ENCODE peak calls at places on chromosomes 3 and 15, in seven cellular contexts. One of them, this sample, is unnamed.
A peak's percentile ranks its signal among the peaks of the same experiment; 100 is the strongest.

GRCh38 chr15:69443032-69443611 is 9.5 kb upstream of the RPLP1 start:
- DNase-seq in tibial artery: no peak
- DNase-seq in foreskin fibroblast: no peak
- DNase-seq in stomach: no peak
- DNase-seq in osteocyte: no peak
- DNase-seq in brain microvascular endothelial cell: no peak
- DNase-seq in lower leg skin: no peak
- DNase-seq in this sample: no peak

GRCh38 chr3:119913021-119913420 is 131.1 kb downstream of the NR1I2 start:
- DNase-seq in brain microvascular endothelial cell: no peak
- DNase-seq in osteocyte: no peak
- DNase-seq in lower leg skin: no peak
- DNase-seq in tibial artery: no peak
- DNase-seq in stomach: no peak
- DNase-seq in foreskin fibroblast: no peak
- DNase-seq in this sample: no peak

GRCh38 chr3:122074621-122075265 is 19.6 kb downstream of the CD86 start:
- DNase-seq in brain microvascular endothelial cell: no peak
- DNase-seq in tibial artery: peak; percentile 44
- DNase-seq in foreskin fibroblast: no peak
- DNase-seq in osteocyte: no peak
- DNase-seq in lower leg skin: no peak
- DNase-seq in stomach: no peak
- DNase-seq in this sample: no peak

GRCh38 chr15:71792521-71792920 is 17.8 kb upstream of the NR2E3 start:
- DNase-seq in brain microvascular endothelial cell: peak; percentile 42
- DNase-seq in osteocyte: no peak
- DNase-seq in stomach: no peak
- DNase-seq in tibial artery: no peak
- DNase-seq in foreskin fibroblast: peak; percentile 82
- DNase-seq in lower leg skin: no peak
- DNase-seq in this sample: no peak

GRCh38 chr3:128784228-128784627 is 58.2 kb downstream of the RAB7A start:
- DNase-seq in foreskin fibroblast: no peak
- DNase-seq in stomach: no peak
- DNase-seq in brain microvascular endothelial cell: no peak
- DNase-seq in osteocyte: no peak
- DNase-seq in tibial artery: no peak
- DNase-seq in lower leg skin: no peak
- DNase-seq in this sample: no peak

GRCh38 chr3:140599496-140599895 is 78.4 kb upstream of the TRIM42 start:
- DNase-seq in tibial artery: no peak
- DNase-seq in lower leg skin: no peak
- DNase-seq in osteocyte: no peak
- DNase-seq in stomach: no peak
- DNase-seq in brain microvascular endothelial cell: no peak
- DNase-seq in foreskin fibroblast: no peak
- DNase-seq in this sample: no peak

GRCh38 chr3:128217702-128218475 is 64.6 kb downstream of the EEFSEC start:
- DNase-seq in osteocyte: no peak
- DNase-seq in tibial artery: no peak
- DNase-seq in brain microvascular endothelial cell: no peak
- DNase-seq in lower leg skin: no peak
- DNase-seq in foreskin fibroblast: no peak
- DNase-seq in stomach: no peak
- DNase-seq in this sample: no peak

GRCh38 chr15:48537277-48538113 is 108.0 kb downstream of the FBN1 start:
- DNase-seq in stomach: no peak
- DNase-seq in lower leg skin: no peak
- DNase-seq in tibial artery: no peak
- DNase-seq in foreskin fibroblast: peak; percentile 67
- DNase-seq in osteocyte: no peak
- DNase-seq in brain microvascular endothelial cell: no peak
- DNase-seq in this sample: no peak

GRCh38 chr3:192899540-192899982 is 18.1 kb downstream of the MB21D2 start:
- DNase-seq in osteocyte: no peak
- DNase-seq in lower leg skin: no peak
- DNase-seq in foreskin fibroblast: peak; percentile 90
- DNase-seq in brain microvascular endothelial cell: peak; percentile 68
- DNase-seq in stomach: no peak
- DNase-seq in tibial artery: no peak
- DNase-seq in this sample: no peak

GRCh38 chr15:59410448-59410896 is 27.5 kb upstream of the FAM81A start:
- DNase-seq in tibial artery: no peak
- DNase-seq in osteocyte: no peak
- DNase-seq in foreskin fibroblast: no peak
- DNase-seq in stomach: peak; percentile 51
- DNase-seq in brain microvascular endothelial cell: no peak
- DNase-seq in lower leg skin: no peak
- DNase-seq in this sample: no peak

GRCh38 chr15:95345867-95346266 is 984.6 kb upstream of the NR2F2 start:
- DNase-seq in tibial artery: no peak
- DNase-seq in brain microvascular endothelial cell: no peak
- DNase-seq in stomach: no peak
- DNase-seq in lower leg skin: no peak
- DNase-seq in foreskin fibroblast: no peak
- DNase-seq in osteocyte: no peak
- DNase-seq in this sample: no peak

GRCh38 chr3:157865449-157865862 is 240.8 kb downstream of the SHOX2 start:
- DNase-seq in stomach: no peak
- DNase-seq in brain microvascular endothelial cell: no peak
- DNase-seq in tibial artery: no peak
- DNase-seq in foreskin fibroblast: no peak
- DNase-seq in osteocyte: no peak
- DNase-seq in lower leg skin: no peak
- DNase-seq in this sample: no peak

GRCh38 chr15:32721594-32721993 is 3.8 kb downstream of the GREM1 start:
- DNase-seq in tibial artery: no peak
- DNase-seq in stomach: no peak
- DNase-seq in lower leg skin: no peak
- DNase-seq in foreskin fibroblast: no peak
- DNase-seq in osteocyte: no peak
- DNase-seq in brain microvascular endothelial cell: no peak
- DNase-seq in this sample: no peak

GRCh38 chr3:157999246-157999645 is 107.0 kb downstream of the SHOX2 start:
- DNase-seq in stomach: no peak
- DNase-seq in tibial artery: no peak
- DNase-seq in osteocyte: no peak
- DNase-seq in brain microvascular endothelial cell: no peak
- DNase-seq in lower leg skin: no peak
- DNase-seq in foreskin fibroblast: no peak
- DNase-seq in this sample: no peak

GRCh38 chr3:179421500-179421899 is 29.8 kb downstream of the GNB4 start:
- DNase-seq in osteocyte: no peak
- DNase-seq in brain microvascular endothelial cell: peak; percentile 22
- DNase-seq in lower leg skin: no peak
- DNase-seq in tibial artery: peak; percentile 43
- DNase-seq in stomach: no peak
- DNase-seq in foreskin fibroblast: peak; percentile 16
- DNase-seq in this sample: no peak

GRCh38 chr3:178223876-178224275 is 312.4 kb upstream of the KCNMB2 start:
- DNase-seq in stomach: no peak
- DNase-seq in tibial artery: no peak
- DNase-seq in foreskin fibroblast: no peak
- DNase-seq in brain microvascular endothelial cell: peak; percentile 31
- DNase-seq in osteocyte: no peak
- DNase-seq in lower leg skin: no peak
- DNase-seq in this sample: no peak

GRCh38 chr15:90930861-90931629 is 1.3 kb downstream of the HDDC3 start:
- DNase-seq in stomach: no peak
- DNase-seq in brain microvascular endothelial cell: no peak
- DNase-seq in osteocyte: no peak
- DNase-seq in foreskin fibroblast: no peak
- DNase-seq in lower leg skin: no peak
- DNase-seq in tibial artery: no peak
- DNase-seq in this sample: no peak

GRCh38 chr3:12813967-12814366 is 17.5 kb downstream of the CAND2 start:
- DNase-seq in tibial artery: no peak
- DNase-seq in osteocyte: no peak
- DNase-seq in stomach: no peak
- DNase-seq in brain microvascular endothelial cell: no peak
- DNase-seq in lower leg skin: no peak
- DNase-seq in foreskin fibroblast: no peak
- DNase-seq in this sample: no peak

GRCh38 chr15:98786706-98787105 is 138.4 kb downstream of the IGF1R start:
- DNase-seq in stomach: no peak
- DNase-seq in tibial artery: no peak
- DNase-seq in brain microvascular endothelial cell: no peak
- DNase-seq in foreskin fibroblast: no peak
- DNase-seq in osteocyte: no peak
- DNase-seq in lower leg skin: no peak
- DNase-seq in this sample: no peak

GRCh38 chr15:69524296-69524695 is 71.7 kb downstream of the RPLP1 start:
- DNase-seq in foreskin fibroblast: no peak
- DNase-seq in osteocyte: no peak
- DNase-seq in stomach: peak; percentile 29
- DNase-seq in tibial artery: no peak
- DNase-seq in brain microvascular endothelial cell: no peak
- DNase-seq in lower leg skin: peak; percentile 58
- DNase-seq in this sample: no peak

GRCh38 chr3:13007251-13007941 is 65.8 kb downstream of the IQSEC1 start:
- DNase-seq in foreskin fibroblast: no peak
- DNase-seq in brain microvascular endothelial cell: no peak
- DNase-seq in tibial artery: no peak
- DNase-seq in lower leg skin: no peak
- DNase-seq in osteocyte: no peak
- DNase-seq in stomach: no peak
- DNase-seq in this sample: no peak

GRCh38 chr3:110708166-110708565 is 363.4 kb upstream of the NECTIN3 start:
- DNase-seq in osteocyte: no peak
- DNase-seq in foreskin fibroblast: no peak
- DNase-seq in tibial artery: no peak
- DNase-seq in stomach: no peak
- DNase-seq in lower leg skin: no peak
- DNase-seq in brain microvascular endothelial cell: no peak
- DNase-seq in this sample: no peak

GRCh38 chr15:42800731-42801474 is 64.0 kb upstream of the CDAN1 start:
- DNase-seq in foreskin fibroblast: no peak
- DNase-seq in stomach: no peak
- DNase-seq in osteocyte: no peak
- DNase-seq in tibial artery: no peak
- DNase-seq in lower leg skin: no peak
- DNase-seq in brain microvascular endothelial cell: no peak
- DNase-seq in this sample: no peak
- TF ChIP-seq CTCF in foreskin fibroblast: no peak
- TF ChIP-seq CTCF in stomach: no peak
- TF ChIP-seq CTCF in osteocyte: no peak
- TF ChIP-seq CTCF in tibial artery: no peak
- TF ChIP-seq CTCF in lower leg skin: no peak
- TF ChIP-seq CTCF in brain microvascular endothelial cell: peak; percentile 42
- TF ChIP-seq CTCF in this sample: peak; percentile 27

GRCh38 chr3:43072361-43072760 is 33.5 kb downstream of the POMGNT2 start:
- DNase-seq in lower leg skin: peak; percentile 18
- DNase-seq in brain microvascular endothelial cell: no peak
- DNase-seq in tibial artery: no peak
- DNase-seq in foreskin fibroblast: no peak
- DNase-seq in osteocyte: peak; percentile 72
- DNase-seq in stomach: no peak
- DNase-seq in this sample: no peak

GRCh38 chr3:43073116-43073835 is 32.6 kb downstream of the POMGNT2 start:
- DNase-seq in brain microvascular endothelial cell: no peak
- DNase-seq in lower leg skin: peak; percentile 21
- DNase-seq in osteocyte: no peak
- DNase-seq in foreskin fibroblast: no peak
- DNase-seq in tibial artery: no peak
- DNase-seq in stomach: no peak
- DNase-seq in this sample: no peak

GRCh38 chr3:43073836-43074220 is 32.1 kb downstream of the POMGNT2 start:
- DNase-seq in stomach: no peak
- DNase-seq in osteocyte: no peak
- DNase-seq in brain microvascular endothelial cell: no peak
- DNase-seq in tibial artery: no peak
- DNase-seq in foreskin fibroblast: no peak
- DNase-seq in lower leg skin: peak; percentile 59
- DNase-seq in this sample: no peak

GRCh38 chr3:43074482-43074881 is 31.4 kb downstream of the POMGNT2 start:
- DNase-seq in osteocyte: no peak
- DNase-seq in brain microvascular endothelial cell: no peak
- DNase-seq in tibial artery: no peak
- DNase-seq in stomach: no peak
- DNase-seq in foreskin fibroblast: no peak
- DNase-seq in lower leg skin: no peak
- DNase-seq in this sample: no peak

DNA sequence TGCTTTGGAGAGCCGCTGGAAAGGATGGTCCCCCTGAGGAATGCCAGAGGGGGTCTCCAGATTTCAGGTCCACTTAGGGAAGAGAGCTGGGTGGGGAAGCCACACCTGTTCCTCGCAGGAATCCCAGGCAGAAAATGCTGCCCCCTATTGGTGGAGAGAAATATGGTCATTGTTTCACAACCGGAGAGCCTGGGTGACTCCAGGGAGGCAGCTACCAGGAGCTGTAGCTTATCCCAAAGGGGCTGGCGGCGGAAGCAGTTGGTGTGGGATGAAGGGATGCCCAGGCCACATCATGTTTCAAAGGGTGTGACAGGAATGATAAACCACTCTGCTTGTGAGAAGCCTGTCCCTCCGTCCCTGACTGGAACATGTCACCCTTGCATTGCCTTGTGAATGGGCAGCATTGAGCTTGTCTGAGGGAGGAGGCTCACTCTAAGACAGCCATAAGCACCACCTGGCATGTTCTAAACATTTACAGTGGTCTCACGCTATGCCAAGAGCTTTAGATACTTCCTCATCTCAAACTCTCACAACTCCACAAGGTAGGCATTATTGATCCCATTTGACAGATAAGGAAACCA is 34.5 kb downstream of the POMGNT2 start:
- DNase-seq in tibial artery: no peak
- DNase-seq in osteocyte: peak; percentile 69
- DNase-seq in lower leg skin: peak; percentile 63
- DNase-seq in brain microvascular endothelial cell: no peak
- DNase-seq in stomach: no peak
- DNase-seq in foreskin fibroblast: no peak
- DNase-seq in this sample: no peak
- TF ChIP-seq CTCF in tibial artery: peak; percentile 18
- TF ChIP-seq CTCF in osteocyte: peak; percentile 25
- TF ChIP-seq CTCF in lower leg skin: no peak
- TF ChIP-seq CTCF in brain microvascular endothelial cell: peak; percentile 58
- TF ChIP-seq CTCF in stomach: peak; percentile 13
- TF ChIP-seq CTCF in foreskin fibroblast: peak; percentile 28
- TF ChIP-seq CTCF in this sample: peak; percentile 68

DNA sequence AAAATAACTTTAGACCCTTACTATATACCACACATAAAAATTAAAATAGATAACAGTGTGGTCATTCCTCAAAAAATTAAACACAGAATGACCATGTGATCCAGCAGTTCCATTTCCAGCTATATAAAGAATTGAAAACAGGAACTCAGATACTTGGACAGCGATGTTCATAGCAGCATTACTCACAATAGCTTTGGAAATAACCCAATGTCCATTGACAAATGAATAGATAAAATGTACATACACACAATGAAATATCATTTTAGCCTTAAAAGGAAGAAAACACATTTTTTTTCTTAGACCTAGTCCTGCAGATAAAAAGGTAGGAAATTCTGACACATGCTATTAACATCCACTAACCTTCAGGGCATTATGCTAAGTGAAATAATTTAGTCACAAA is 26.7 kb downstream of the RAD51 start:
- DNase-seq in foreskin fibroblast: no peak
- DNase-seq in stomach: no peak
- DNase-seq in tibial artery: no peak
- DNase-seq in lower leg skin: no peak
- DNase-seq in brain microvascular endothelial cell: no peak
- DNase-seq in osteocyte: no peak
- DNase-seq in this sample: no peak
- TF ChIP-seq CTCF in foreskin fibroblast: no peak
- TF ChIP-seq CTCF in stomach: no peak
- TF ChIP-seq CTCF in tibial artery: no peak
- TF ChIP-seq CTCF in lower leg skin: no peak
- TF ChIP-seq CTCF in brain microvascular endothelial cell: no peak
- TF ChIP-seq CTCF in osteocyte: no peak
- TF ChIP-seq CTCF in this sample: no peak

GRCh38 chr3:164460851-164461250 is 617.4 kb downstream of the SI start:
- DNase-seq in foreskin fibroblast: no peak
- DNase-seq in brain microvascular endothelial cell: peak; percentile 2
- DNase-seq in osteocyte: no peak
- DNase-seq in lower leg skin: no peak
- DNase-seq in stomach: no peak
- DNase-seq in tibial artery: no peak
- DNase-seq in this sample: no peak
- TF ChIP-seq CTCF in foreskin fibroblast: no peak
- TF ChIP-seq CTCF in brain microvascular endothelial cell: no peak
- TF ChIP-seq CTCF in osteocyte: no peak
- TF ChIP-seq CTCF in lower leg skin: no peak
- TF ChIP-seq CTCF in stomach: no peak
- TF ChIP-seq CTCF in tibial artery: no peak
- TF ChIP-seq CTCF in this sample: no peak